ENCODE peak calls at places on chromosomes 16 and 17, in seven cellular contexts. S is activated T-cell treated with anti-CD3 and anti-CD28 coated beads for 24 hours; I is stimulated activated CD8-positive, alpha-beta memory T cell treated with anti-CD3 and anti-CD28 coated beads, Interleukin-7, amount 100 ng/mL, for 48 hours; Z is AG04450; C is M059J; D is neural progenitor cell; N is stimulated activated naive CD8-positive, alpha-beta T cell treated with anti-CD3 and anti-CD28 coated beads, Interleukin-15, Interleukin-2, amounts not matched to agents 100 U/mL and 50 U/mL, for 24 hours. P is an unnamed sample.

GRCh38 chr17:2799653-2800052 is 3.4 kb downstream of the RAP1GAP2 start:
- DNase-seq in I (no peak), Z (no peak), N (no peak), C (no peak), S (no peak), D (no peak), P (no peak)

GRCh38 chr17:55086635-55087058 is 118.1 kb downstream of the STXBP4 start:
- DNase-seq in N (no peak), S (no peak), C (peak), D (no peak), Z (peak), I (no peak), P (no peak)

GRCh38 chr16:82195917-82196494 is 26.0 kb upstream of the MPHOSPH6 start:
- DNase-seq in C (no peak), D (no peak), N (no peak), S (no peak), Z (no peak), I (no peak), P (peak)

GRCh38 chr17:37826497-37827115 is 81.7 kb upstream of the HNF1B start:
- DNase-seq in C (no peak), I (no peak), S (no peak), Z (no peak), N (no peak), D (no peak), P (no peak)

GRCh38 chr16:12798846-12799245 is 4.8 kb downstream of the CPPED1 start:
- DNase-seq in D (no peak), I (no peak), S (no peak), C (peak), Z (no peak), N (no peak), P (no peak)

GRCh38 chr17:29936724-29937123 is 4.7 kb upstream of the EFCAB5 start:
- DNase-seq in C (no peak), D (no peak), S (no peak), N (no peak), I (no peak), Z (no peak), P (no peak)

GRCh38 chr17:62300697-62301096 is 79.7 kb upstream of the EFCAB3 start:
- DNase-seq in S (no peak), C (no peak), N (no peak), I (no peak), Z (no peak), D (no peak), P (no peak)

GRCh38 chr16:48158296-48158695 is 2.5 kb upstream of the ABCC12 start:
- DNase-seq in N (peak), D (no peak), I (peak), C (peak), S (peak), Z (peak), P (no peak)

GRCh38 chr17:10151667-10152496 is 46.5 kb downstream of the GAS7 start:
- DNase-seq in S (no peak), N (no peak), D (no peak), I (no peak), Z (no peak), C (peak), P (no peak)

GRCh38 chr17:4994081-4994595 is 3.2 kb downstream of the INCA1 start:
- DNase-seq in N (no peak), D (no peak), I (no peak), S (no peak), Z (no peak), C (no peak), P (no peak)

GRCh38 chr16:87552772-87553171 is 49.5 kb upstream of the JPH3 start:
- DNase-seq in N (no peak), S (no peak), C (peak), Z (no peak), D (no peak), I (no peak), P (no peak)

GRCh38 chr17:9517396-9517795 is 58.2 kb downstream of the STX8 start:
- DNase-seq in S (no peak), D (no peak), C (no peak), I (no peak), N (no peak), Z (no peak), P (no peak)

GRCh38 chr17:43627657-43628650 is 33.8 kb downstream of the MEOX1 start:
- DNase-seq in D (peak), S (no peak), I (no peak), C (no peak), N (no peak), Z (no peak), P (no peak)

GRCh38 chr16:590165-590874 is 454 bp downstream of the RAB40C start:
- DNase-seq in Z (no peak), I (no peak), D (peak), C (peak), N (no peak), S (no peak), P (no peak)

GRCh38 chr16:30985401-30986128 is 558 bp downstream of the HSD3B7 start:
- DNase-seq in S (no peak), I (no peak), C (peak), N (no peak), Z (no peak), D (peak), P (peak)

GRCh38 chr17:45230787-45231480 is 9.2 kb downstream of the FMNL1 start:
- DNase-seq in S (no peak), I (no peak), C (peak), D (no peak), N (no peak), Z (no peak), P (no peak)

GRCh38 chr17:79983456-79983855 is 52.2 kb downstream of the TBC1D16 start:
- DNase-seq in S (no peak), I (no peak), D (no peak), C (no peak), N (no peak), Z (no peak), P (no peak)

GRCh38 chr16:85445779-85446222 is 167.3 kb upstream of the GSE1 start:
- DNase-seq in S (no peak), I (no peak), D (no peak), C (no peak), Z (no peak), N (no peak), P (no peak)

GRCh38 chr16:21156767-21157467 is 1.6 kb upstream of the LDAF1 start:
- DNase-seq in C (peak), I (no peak), D (peak), Z (no peak), S (no peak), N (peak), P (peak)

GRCh38 chr17:4914009-4914408 is 11.1 kb upstream of the CHRNE start:
- DNase-seq in C (peak), Z (no peak), S (no peak), N (no peak), D (no peak), I (no peak), P (no peak)

GRCh38 chr17:2750721-2751120 is 1.3 kb upstream of the CCDC92B start:
- DNase-seq in C (no peak), I (no peak), Z (no peak), S (no peak), D (no peak), N (no peak), P (no peak)

GRCh38 chr16:30805056-30805369 is 18.0 kb upstream of the ZNF629 start:
- DNase-seq in Z (no peak), D (no peak), S (no peak), C (no peak), N (peak), I (no peak), P (no peak)

GRCh38 chr16:83137326-83137770 is 510.6 kb downstream of the CDH13 start:
- DNase-seq in I (no peak), D (peak), Z (peak), C (peak), S (no peak), N (no peak), P (no peak)

GRCh38 chr17:49230636-49231562 is at the start of gene PHOSPHO1:
- DNase-seq in S (peak), Z (peak), C (peak), D (peak), I (peak), N (peak), P (peak)

GRCh38 chr16:53078247-53078646 is 23.5 kb downstream of the CHD9 start:
- DNase-seq in S (no peak), D (no peak), I (no peak), N (no peak), C (no peak), Z (no peak), P (no peak)

GRCh38 chr16:1208239-1208830 is 16.7 kb downstream of the TPSG1 start:
- DNase-seq in C (no peak), Z (no peak), I (no peak), D (no peak), S (no peak), N (no peak), P (no peak)